ENCODE peak calls at places on chromosome 22, in four cellular contexts. O, Q, M and K are unnamed samples.

GRCh38 chr22:46535876-46536558 is 1.4 kb downstream of the CELSR1 start:
- DNase-seq in O (no peak), Q (no peak), M (no peak), K (no peak)

GRCh38 chr22:44729391-44730012 is 22.9 kb upstream of the ARHGAP8 start:
- DNase-seq in O (peak), Q (no peak), M (no peak), K (no peak)

GRCh38 chr22:29877620-29878019 is 5.4 kb upstream of the MTMR3 start:
- DNase-seq in O (peak), Q (no peak), M (no peak), K (no peak)

GRCh38 chr22:44192098-44192810 is 11.5 kb downstream of the PARVG start:
- DNase-seq in O (no peak), Q (peak), M (peak), K (peak)

GRCh38 chr22:42773161-42773560 is 52.5 kb upstream of the A4GALT start:
- DNase-seq in O (no peak), Q (peak), M (no peak), K (no peak)

GRCh38 chr22:35540600-35541253 is at the start of gene RASD2:
- DNase-seq in O (peak), Q (peak), M (no peak), K (peak)

GRCh38 chr22:26330971-26331625 is 98.0 kb upstream of the ASPHD2 start:
- DNase-seq in O (peak), Q (peak), M (peak), K (peak)

GRCh38 chr22:22037740-22038139 is 55.2 kb upstream of the TOP3B start:
- DNase-seq in O (peak), Q (no peak), M (no peak), K (no peak)

GRCh38 chr22:36341640-36342041 is 46.1 kb downstream of the MYH9 start:
- DNase-seq in O (no peak), Q (no peak), M (no peak), K (no peak)

GRCh38 chr22:45240810-45241631 is at the start of gene KIAA0930:
- DNase-seq in O (peak), Q (peak), M (no peak), K (peak)

GRCh38 chr22:50051930-50052329 is 6.2 kb downstream of the TTLL8 start:
- DNase-seq in O (no peak), Q (no peak), M (no peak), K (no peak)

GRCh38 chr22:25627271-25627848 is 62.9 kb downstream of the GRK3 start:
- DNase-seq in O (peak), Q (peak), M (no peak), K (no peak)

GRCh38 chr22:26675687-26676273 is 18.4 kb downstream of the MIAT start:
- DNase-seq in O (no peak), Q (no peak), M (no peak), K (no peak)

GRCh38 chr22:24473278-24473677 is 21.9 kb upstream of the UPB1 start:
- DNase-seq in O (no peak), Q (no peak), M (no peak), K (no peak)

GRCh38 chr22:19679476-19680099 is 34.7 kb upstream of the SEPTIN5 start:
- DNase-seq in O (no peak), Q (peak), M (no peak), K (peak)

GRCh38 chr22:48428556-48429371 is 1398.9 kb downstream of the BRD1 start:
- DNase-seq in O (no peak), Q (peak), M (no peak), K (no peak)
- H3K56ac ChIP-seq in O (no peak), Q (no peak), M (no peak), K (no peak)

GRCh38 chr22:33476206-33476605 is 418.0 kb upstream of the SYN3 start:
- DNase-seq in O (no peak), Q (peak), M (no peak), K (no peak)
- H3K56ac ChIP-seq in O (no peak), Q (no peak), M (no peak), K (no peak)

DNA sequence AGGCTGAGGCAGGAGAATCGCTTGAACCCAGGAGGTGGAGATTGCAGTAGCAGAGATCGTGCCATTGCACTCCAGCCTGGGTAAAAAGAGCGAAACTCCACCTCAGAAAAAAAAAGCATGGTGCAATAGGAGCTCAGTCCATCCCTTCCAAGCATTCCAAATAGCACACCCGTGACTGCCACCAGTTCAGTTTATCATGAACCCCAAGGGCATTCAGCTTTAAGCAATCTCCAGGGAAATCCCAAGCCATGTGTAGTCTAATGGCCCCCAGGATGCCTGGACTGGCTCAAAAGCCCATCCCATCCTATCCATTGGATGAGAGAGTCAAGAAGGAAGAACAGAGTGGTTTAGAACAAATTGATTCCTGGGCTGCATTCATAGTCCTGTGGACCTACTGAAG is 16.2 kb downstream of the MICAL3 start:
- DNase-seq in O (no peak), Q (no peak), M (no peak), K (no peak)
- H3K56ac ChIP-seq in O (no peak), Q (no peak), M (no peak), K (no peak)

GRCh38 chr22:41036924-41037323 is 55.5 kb upstream of the EP300 start:
- DNase-seq in O (no peak), Q (no peak), M (no peak), K (no peak)

GRCh38 chr22:41043727-41044126 is 48.7 kb upstream of the EP300 start:
- DNase-seq in O (no peak), Q (no peak), M (no peak), K (no peak)

GRCh38 chr22:41038732-41039131 is 53.7 kb upstream of the EP300 start:
- DNase-seq in O (no peak), Q (no peak), M (no peak), K (no peak)

GRCh38 chr22:41040483-41040882 is 51.9 kb upstream of the EP300 start:
- DNase-seq in O (no peak), Q (no peak), M (no peak), K (no peak)

DNA sequence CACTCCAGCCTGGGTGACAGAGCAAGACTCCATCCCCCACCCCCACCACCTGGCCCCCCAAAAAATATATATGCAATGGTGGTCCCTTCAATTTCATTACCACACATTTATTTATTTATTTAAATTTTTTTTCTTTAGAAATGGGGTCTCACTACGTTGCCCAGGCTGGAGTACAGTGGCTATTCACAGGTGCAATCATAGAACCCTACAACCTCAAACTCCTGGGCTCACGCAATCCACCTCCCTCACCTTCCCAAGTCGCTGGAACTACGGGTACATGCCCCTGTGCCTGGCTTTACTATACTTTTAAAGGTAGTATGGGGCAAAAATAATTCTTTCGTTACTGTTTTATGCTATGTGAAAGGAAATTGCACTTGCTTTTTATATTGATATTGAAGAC is 50.9 kb upstream of the EP300 start:
- DNase-seq in O (no peak), Q (no peak), M (no peak), K (no peak)
- H3K56ac ChIP-seq in O (no peak), Q (no peak), M (no peak), K (no peak)

DNA sequence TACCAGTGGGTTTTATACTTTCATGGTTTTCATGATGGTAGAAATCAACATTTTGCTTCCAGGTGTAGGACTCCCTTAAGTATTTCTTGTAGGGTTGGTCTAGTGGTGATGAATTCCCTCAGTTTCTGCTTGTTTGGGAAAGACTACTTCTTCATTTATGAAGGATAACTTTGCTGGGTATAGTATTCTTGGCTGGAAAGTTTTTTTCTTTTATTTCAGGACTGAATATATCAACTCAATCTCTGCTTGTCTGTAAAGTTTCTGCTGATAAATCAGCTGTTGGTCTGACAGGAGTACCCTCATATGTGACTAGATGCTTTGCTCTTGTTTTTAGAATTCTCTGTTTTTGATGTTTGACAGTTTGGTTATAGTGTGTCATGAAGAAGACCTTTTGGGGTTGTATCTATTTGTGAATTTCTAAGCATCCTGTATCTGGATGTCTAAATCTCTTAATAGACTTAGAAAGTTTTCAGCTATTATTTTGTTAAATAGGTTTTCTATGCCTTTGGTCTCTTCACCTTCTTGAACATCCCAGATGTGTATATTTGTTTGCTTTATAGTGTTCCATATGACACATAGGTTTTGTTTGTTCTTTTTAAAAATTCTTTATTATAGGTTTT is 95.9 kb downstream of the ENTHD1 start:
- DNase-seq in O (no peak), Q (no peak), M (no peak), K (no peak)
- H3K56ac ChIP-seq in O (no peak), Q (no peak), M (no peak), K (no peak)

DNA sequence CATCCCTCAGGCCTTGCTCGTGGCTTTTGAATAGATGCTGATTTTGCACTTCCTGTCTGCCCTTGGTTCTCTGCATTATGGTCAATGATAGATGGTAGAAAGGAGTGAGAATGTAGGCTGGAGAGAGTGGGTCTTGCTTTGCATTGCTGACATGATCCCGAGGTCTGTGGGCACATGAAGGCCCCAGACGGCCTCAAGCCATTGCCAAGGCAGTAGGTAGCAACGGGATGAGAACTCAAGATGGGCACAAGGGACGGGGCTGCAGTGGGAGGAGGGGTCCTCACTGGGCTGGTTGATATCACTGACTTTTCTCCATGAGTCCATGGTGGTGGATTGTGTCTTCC is 54.0 kb downstream of the GAB4 start:
- DNase-seq in O (no peak), Q (no peak), M (no peak), K (peak)
- H3K56ac ChIP-seq in O (no peak), Q (no peak), M (no peak), K (no peak)

DNA sequence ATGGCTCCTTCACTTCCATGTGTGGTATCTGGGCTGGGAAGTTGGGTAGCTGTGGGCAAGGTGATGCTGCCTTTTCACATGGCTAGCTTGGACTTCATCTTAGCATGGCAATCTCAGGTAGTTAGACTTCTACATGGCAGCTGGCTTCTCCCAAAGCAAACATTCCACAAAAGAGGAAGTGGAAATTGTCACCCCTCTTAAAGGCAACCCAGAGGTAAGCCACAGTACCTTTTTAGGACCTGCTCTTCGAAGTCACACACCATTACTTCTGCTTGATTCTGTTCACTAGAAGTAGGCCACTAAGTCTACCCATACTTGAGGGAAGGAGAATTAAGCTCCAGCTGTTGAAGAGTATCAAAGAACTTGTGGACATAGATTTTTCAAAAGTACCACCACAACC is 25.9 kb downstream of the TUG1 start:
- DNase-seq in O (no peak), Q (no peak), M (no peak), K (no peak)
- H3K56ac ChIP-seq in O (no peak), Q (no peak), M (no peak), K (no peak)